ENCODE peak calls at places on chromosomes 13 and 19, in four cellular contexts. One of them, this sample, is unnamed.
A peak's percentile ranks its signal among the peaks of the same experiment; 100 is the strongest.

GRCh38 chr13:110394371-110394841 is 87.3 kb downstream of the COL4A2 start:
- DNase-seq in choroid plexus epithelial cell: peak; percentile 94
- DNase-seq in A549: no peak
- DNase-seq in tibial nerve: no peak
- DNase-seq in this sample: no peak

GRCh38 chr13:27295096-27295495 is 24.5 kb downstream of the RASL11A start:
- DNase-seq in A549: no peak
- DNase-seq in choroid plexus epithelial cell: no peak
- DNase-seq in tibial nerve: no peak
- DNase-seq in this sample: no peak

GRCh38 chr19:11252665-11253355 is 9.5 kb downstream of the DOCK6 start:
- DNase-seq in tibial nerve: no peak
- DNase-seq in choroid plexus epithelial cell: no peak
- DNase-seq in A549: no peak
- DNase-seq in this sample: no peak

GRCh38 chr13:112350300-112350699 is 25.9 kb upstream of the SPACA7 start:
- DNase-seq in A549: no peak
- DNase-seq in tibial nerve: no peak
- DNase-seq in choroid plexus epithelial cell: no peak
- DNase-seq in this sample: no peak

GRCh38 chr13:67001363-67001762 is 228.8 kb downstream of the PCDH9 start:
- DNase-seq in choroid plexus epithelial cell: no peak
- DNase-seq in A549: no peak
- DNase-seq in tibial nerve: no peak
- DNase-seq in this sample: no peak

GRCh38 chr13:52348983-52349780 is 56.8 kb downstream of the THSD1 start:
- DNase-seq in tibial nerve: no peak
- DNase-seq in A549: peak; percentile 6
- DNase-seq in choroid plexus epithelial cell: peak; percentile 62
- DNase-seq in this sample: no peak

GRCh38 chr13:85277753-85278152 is 521.5 kb downstream of the SLITRK6 start:
- DNase-seq in choroid plexus epithelial cell: peak; percentile 59
- DNase-seq in A549: peak; percentile 5
- DNase-seq in tibial nerve: no peak
- DNase-seq in this sample: no peak

GRCh38 chr13:25455146-25455545 is 83.4 kb downstream of the ATP8A2 start:
- DNase-seq in A549: no peak
- DNase-seq in tibial nerve: no peak
- DNase-seq in choroid plexus epithelial cell: no peak
- DNase-seq in this sample: no peak

GRCh38 chr19:58538257-58539168 is 5.4 kb upstream of the TRIM28 start:
- DNase-seq in tibial nerve: no peak
- DNase-seq in A549: no peak
- DNase-seq in choroid plexus epithelial cell: no peak
- DNase-seq in this sample: no peak

GRCh38 chr13:95573226-95573625 is 20.7 kb downstream of the CLDN10 start:
- DNase-seq in tibial nerve: no peak
- DNase-seq in A549: no peak
- DNase-seq in choroid plexus epithelial cell: peak; percentile 48
- DNase-seq in this sample: no peak

GRCh38 chr13:72295173-72295572 is 428.2 kb upstream of the DACH1 start:
- DNase-seq in choroid plexus epithelial cell: peak; percentile 23
- DNase-seq in A549: no peak
- DNase-seq in tibial nerve: no peak
- DNase-seq in this sample: no peak

GRCh38 chr13:114264886-114265611 is 16.4 kb upstream of the UPF3A start:
- DNase-seq in A549: no peak
- DNase-seq in tibial nerve: no peak
- DNase-seq in choroid plexus epithelial cell: peak; percentile 43
- DNase-seq in this sample: peak; percentile 66

GRCh38 chr19:7238091-7238490 is 56.1 kb downstream of the INSR start:
- DNase-seq in choroid plexus epithelial cell: peak; percentile 9
- DNase-seq in A549: no peak
- DNase-seq in tibial nerve: no peak
- DNase-seq in this sample: no peak

GRCh38 chr13:92963029-92963428 is 263.6 kb upstream of the GPC6 start:
- DNase-seq in tibial nerve: no peak
- DNase-seq in A549: no peak
- DNase-seq in choroid plexus epithelial cell: peak; percentile 5
- DNase-seq in this sample: no peak

GRCh38 chr13:21074601-21075302 is 13.4 kb upstream of the LATS2 start:
- DNase-seq in tibial nerve: no peak
- DNase-seq in A549: no peak
- DNase-seq in choroid plexus epithelial cell: no peak
- DNase-seq in this sample: no peak

DNA sequence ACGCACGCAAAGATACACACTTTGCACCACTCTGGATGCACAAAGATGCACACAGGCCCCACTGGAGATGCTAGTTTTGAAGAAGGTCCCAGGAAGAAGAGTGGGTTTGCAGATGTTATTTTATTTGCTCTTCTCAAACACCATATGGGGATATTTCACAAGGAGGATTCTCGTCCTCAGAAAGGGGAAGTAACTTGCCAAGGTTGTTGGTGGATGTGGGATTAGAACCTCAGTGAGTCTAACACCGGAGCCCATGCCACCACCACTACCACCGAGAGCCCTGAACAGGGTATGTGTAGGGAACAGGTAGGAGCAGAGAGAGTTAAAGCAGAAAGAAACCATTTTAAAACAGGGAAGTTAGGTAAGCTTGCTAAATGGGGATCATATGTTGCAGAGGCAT is 9.6 kb upstream of the CEACAM6 start:
- DNase-seq in choroid plexus epithelial cell: no peak
- DNase-seq in tibial nerve: no peak
- DNase-seq in A549: no peak
- DNase-seq in this sample: no peak
- H3K4me3 ChIP-seq in choroid plexus epithelial cell: no peak overlapping the region
- H3K4me3 ChIP-seq in tibial nerve: no peak overlapping the region
- H3K4me3 ChIP-seq in A549: no peak overlapping the region
- H3K4me3 ChIP-seq in this sample: no peak overlapping the region

DNA sequence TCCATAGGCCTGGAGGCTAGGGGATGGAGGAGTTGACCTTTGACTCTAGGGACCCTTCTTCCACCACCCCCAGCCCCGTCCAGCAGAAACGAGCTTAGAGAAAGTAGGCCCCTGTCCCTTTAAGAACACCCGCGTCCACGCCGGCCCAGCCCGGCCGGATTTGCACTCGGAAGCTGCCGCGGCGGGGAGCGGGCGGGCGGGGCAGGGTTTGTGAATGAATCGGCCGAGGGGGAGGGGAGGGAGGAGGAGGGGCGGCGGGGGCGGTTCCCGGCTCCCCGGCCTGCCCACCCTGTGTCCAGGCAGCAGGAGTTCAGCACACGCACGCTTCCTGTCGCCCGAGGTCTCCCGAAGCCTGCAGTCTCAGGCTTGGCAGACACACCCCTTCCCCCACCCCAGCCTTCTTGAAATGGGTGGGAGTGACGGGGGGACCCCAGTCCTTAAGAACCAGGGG is 1.5 kb downstream of the UNC13A start:
- DNase-seq in tibial nerve: no peak
- DNase-seq in choroid plexus epithelial cell: peak; percentile 51
- DNase-seq in A549: peak; percentile 63
- DNase-seq in this sample: no peak
- H3K4me3 ChIP-seq in tibial nerve: no peak overlapping the region
- H3K4me3 ChIP-seq in choroid plexus epithelial cell: peak overlapping the region; percentile 45
- H3K4me3 ChIP-seq in A549: peak overlapping the region; percentile 50
- H3K4me3 ChIP-seq in this sample: no peak overlapping the region

GRCh38 chr19:1237027-1237659 is 662 bp downstream of the CBARP start:
- DNase-seq in A549: no peak
- DNase-seq in tibial nerve: no peak
- DNase-seq in choroid plexus epithelial cell: no peak
- DNase-seq in this sample: no peak

GRCh38 chr19:1239796-1240737 is 1.5 kb upstream of the ATP5F1D start:
- DNase-seq in A549: peak; percentile 79
- DNase-seq in choroid plexus epithelial cell: peak; percentile 93
- DNase-seq in tibial nerve: peak; percentile 79
- DNase-seq in this sample: no peak

GRCh38 chr19:1237754-1238372 is at the start of gene CBARP:
- DNase-seq in choroid plexus epithelial cell: peak; percentile 24
- DNase-seq in tibial nerve: no peak
- DNase-seq in A549: no peak
- DNase-seq in this sample: no peak

GRCh38 chr19:1239420-1239795 is 1.6 kb upstream of the CBARP start:
- DNase-seq in choroid plexus epithelial cell: no peak
- DNase-seq in A549: no peak
- DNase-seq in tibial nerve: no peak
- DNase-seq in this sample: no peak

DNA sequence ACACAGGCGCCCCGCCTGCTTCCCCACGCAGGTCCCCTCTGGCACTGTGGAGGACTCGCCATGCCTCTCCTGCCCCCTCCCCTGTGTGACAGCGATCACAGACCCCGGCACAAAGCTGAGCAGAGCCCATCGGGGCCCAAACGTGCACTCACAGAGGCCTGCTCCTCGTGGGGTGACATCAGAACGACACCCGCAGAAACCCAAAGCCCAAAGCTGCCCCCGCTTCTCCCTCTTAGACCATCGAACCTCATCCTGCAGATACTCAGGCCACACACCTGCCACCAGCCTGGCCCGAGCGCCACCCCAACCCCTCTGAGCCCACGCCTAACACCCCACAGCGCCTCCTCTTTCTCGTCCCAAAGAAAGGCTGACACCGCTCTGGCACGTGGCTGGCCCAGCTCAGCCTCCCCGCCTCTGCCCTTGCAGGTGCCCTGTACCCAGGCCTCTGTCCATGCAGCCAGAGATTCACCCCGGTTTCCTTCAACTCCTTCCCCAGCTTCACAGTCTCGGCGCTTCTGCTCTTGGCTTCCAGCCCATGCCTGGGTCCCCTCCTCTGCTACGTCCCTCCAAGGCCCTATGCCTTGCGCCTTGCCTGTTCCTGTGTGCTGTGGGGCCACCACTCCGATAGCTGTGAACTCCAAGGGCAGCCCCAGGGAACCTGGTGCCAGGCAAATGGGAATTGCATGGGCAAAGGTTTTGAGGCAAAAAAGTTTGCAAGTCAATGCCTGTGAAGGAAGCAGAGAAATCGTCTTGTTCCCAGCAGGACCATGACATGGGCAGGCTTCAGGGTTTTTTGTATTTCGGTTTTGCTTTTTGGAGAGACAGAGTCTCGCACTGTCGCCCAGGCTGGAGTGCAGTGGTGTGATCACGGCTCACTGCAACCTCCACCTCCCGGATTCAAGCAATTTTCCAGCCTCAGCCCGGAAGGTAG is 833 bp upstream of the CBARP start:
- DNase-seq in A549: no peak
- DNase-seq in tibial nerve: no peak
- DNase-seq in choroid plexus epithelial cell: no peak
- DNase-seq in this sample: no peak
- H3K4me3 ChIP-seq in A549: peak overlapping the region; percentile 63
- H3K4me3 ChIP-seq in tibial nerve: peak overlapping the region; percentile 26
- H3K4me3 ChIP-seq in choroid plexus epithelial cell: peak overlapping the region; percentile 70
- H3K4me3 ChIP-seq in this sample: peak overlapping the region; percentile 74

DNA sequence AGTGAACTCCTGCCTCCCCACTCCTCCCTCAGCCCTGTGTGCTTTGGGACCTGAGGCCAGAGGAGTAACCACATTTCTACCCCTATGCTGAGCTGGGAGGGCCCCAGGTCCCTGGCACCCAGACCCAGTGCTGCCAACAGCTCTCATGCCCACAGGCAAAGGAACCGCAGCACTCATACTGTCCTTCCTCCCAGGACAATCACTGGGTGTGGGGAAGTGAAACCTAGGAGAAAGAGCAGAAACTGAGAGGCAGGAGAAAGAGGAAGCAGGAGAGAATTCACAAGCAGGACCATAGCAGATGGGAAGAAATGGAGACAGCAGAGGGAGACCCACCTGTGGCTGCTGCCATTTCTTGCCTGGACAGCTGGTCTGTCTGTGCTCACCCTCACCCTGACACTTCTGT is 18.8 kb downstream of the CCDC97 start:
- DNase-seq in tibial nerve: no peak
- DNase-seq in choroid plexus epithelial cell: no peak
- DNase-seq in A549: no peak
- DNase-seq in this sample: no peak
- H3K4me3 ChIP-seq in tibial nerve: no peak overlapping the region
- H3K4me3 ChIP-seq in choroid plexus epithelial cell: no peak overlapping the region
- H3K4me3 ChIP-seq in A549: no peak overlapping the region
- H3K4me3 ChIP-seq in this sample: no peak overlapping the region

GRCh38 chr13:23447927-23448326 is 14.4 kb upstream of the SACS start:
- DNase-seq in tibial nerve: no peak
- DNase-seq in choroid plexus epithelial cell: peak; percentile 35
- DNase-seq in A549: no peak
- DNase-seq in this sample: no peak

GRCh38 chr13:23453132-23453531 is 19.6 kb upstream of the SACS start:
- DNase-seq in tibial nerve: no peak
- DNase-seq in A549: no peak
- DNase-seq in choroid plexus epithelial cell: no peak
- DNase-seq in this sample: no peak

GRCh38 chr13:23450340-23451046 is 17.0 kb upstream of the SACS start:
- DNase-seq in choroid plexus epithelial cell: no peak
- DNase-seq in tibial nerve: no peak
- DNase-seq in A549: no peak
- DNase-seq in this sample: no peak

GRCh38 chr13:23445794-23446193 is 12.3 kb upstream of the SACS start:
- DNase-seq in tibial nerve: no peak
- DNase-seq in choroid plexus epithelial cell: no peak
- DNase-seq in A549: no peak
- DNase-seq in this sample: no peak

DNA sequence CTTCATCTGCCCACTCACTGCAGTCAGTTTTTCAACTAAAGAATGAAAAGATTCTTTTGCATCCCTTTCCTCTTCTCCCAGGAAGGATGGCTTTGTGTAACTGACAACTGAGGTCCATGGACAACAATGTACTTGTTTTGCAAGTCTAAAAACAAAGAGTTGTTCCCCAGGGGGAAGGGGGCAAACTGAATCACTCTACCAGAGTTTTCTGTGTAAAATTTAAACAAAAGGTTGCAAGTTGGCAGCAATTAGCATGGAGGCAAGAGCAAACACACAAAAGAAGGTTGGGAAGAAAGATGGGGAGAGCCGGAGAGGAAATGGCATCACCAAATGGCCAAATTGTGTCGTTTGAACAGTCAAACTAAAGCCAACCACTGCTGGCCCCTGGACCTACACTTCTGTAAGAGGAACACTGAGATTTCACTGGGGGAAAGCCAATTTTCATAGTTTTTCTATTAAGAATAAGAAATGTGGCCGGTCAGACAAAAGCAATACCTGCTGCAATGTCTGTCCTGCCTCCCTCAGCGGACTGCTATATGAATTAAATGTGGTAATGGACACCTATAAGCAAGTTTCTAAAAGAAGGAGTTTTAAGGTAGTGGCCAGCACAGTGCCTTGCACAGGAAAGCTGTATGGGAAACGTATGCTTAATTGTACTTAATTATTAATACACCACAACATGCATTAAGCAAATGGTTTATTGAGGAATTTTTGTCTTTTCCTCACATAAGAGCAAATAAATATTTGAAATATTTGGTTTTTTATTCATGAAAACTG is 16.1 kb upstream of the SACS start:
- DNase-seq in A549: no peak
- DNase-seq in choroid plexus epithelial cell: no peak
- DNase-seq in tibial nerve: no peak
- DNase-seq in this sample: no peak
- H3K4me3 ChIP-seq in A549: no peak overlapping the region
- H3K4me3 ChIP-seq in choroid plexus epithelial cell: no peak overlapping the region
- H3K4me3 ChIP-seq in tibial nerve: no peak overlapping the region
- H3K4me3 ChIP-seq in this sample: no peak overlapping the region

This sample was measured in AG04449.